ENCODE peak calls at places on chromosome 20, in nine cellular contexts. G is heart right ventricle, D is tibial artery, L is adrenal gland, H is cardiac muscle cell, Y is psoas muscle, A is brain microvascular endothelial cell, E is IMR-90, N is HepG2. U is an unnamed sample.

GRCh38 chr20:36800410-36800809 is 26.8 kb upstream of the DSN1 start:
- DNase-seq in D (no peak), H (no peak), L (no peak), G (no peak), A (no peak), Y (no peak), N (no peak), E (no peak), U (no peak)

GRCh38 chr20:36773548-36774242 is at the start of gene DSN1:
- DNase-seq in G (peak), E (peak), H (peak), L (peak), Y (peak), N (peak), A (peak), D (peak), U (peak)

GRCh38 chr20:11849976-11850670 is 67.6 kb upstream of the BTBD3 start:
- DNase-seq in N (no peak), Y (peak), D (peak), L (no peak), G (no peak), H (no peak), E (peak), A (peak), U (peak)

GRCh38 chr20:11438412-11438811 is 479.3 kb upstream of the BTBD3 start:
- DNase-seq in E (no peak), A (no peak), Y (no peak), N (no peak), G (no peak), H (no peak), D (no peak), L (no peak), U (no peak)

GRCh38 chr20:549720-550496 is 6.3 kb upstream of the CSNK2A1 start:
- DNase-seq in E (no peak), L (no peak), A (no peak), Y (no peak), H (no peak), D (no peak), N (no peak), G (no peak), U (no peak)

GRCh38 chr20:43941476-43942212 is 27.0 kb downstream of the TOX2 start:
- DNase-seq in N (no peak), L (no peak), D (no peak), H (no peak), A (no peak), G (no peak), Y (no peak), E (peak), U (peak)

GRCh38 chr20:44497761-44498160 is 22.1 kb downstream of the TTPAL start:
- DNase-seq in L (no peak), H (no peak), E (no peak), Y (no peak), D (no peak), A (no peak), G (no peak), N (no peak), U (no peak)

GRCh38 chr20:32709528-32710121 is 33.6 kb downstream of the COMMD7 start:
- DNase-seq in L (peak), H (peak), E (peak), N (peak), G (no peak), A (no peak), D (no peak), Y (no peak), U (no peak)

GRCh38 chr20:3781153-3781910 is at the start of gene SPEF1:
- DNase-seq in N (peak), H (peak), D (peak), E (peak), G (peak), L (peak), Y (peak), A (peak), U (peak)

GRCh38 chr20:2387180-2387577 is 6.5 kb downstream of the TGM6 start:
- DNase-seq in L (no peak), A (peak), G (no peak), D (no peak), Y (no peak), N (peak), E (peak), H (peak), U (peak)

GRCh38 chr20:45968801-45969711 is 2.9 kb downstream of the ZNF335 start:
- DNase-seq in H (no peak), D (no peak), A (peak), N (no peak), E (peak), L (peak), G (no peak), Y (peak), U (no peak)

DNA sequence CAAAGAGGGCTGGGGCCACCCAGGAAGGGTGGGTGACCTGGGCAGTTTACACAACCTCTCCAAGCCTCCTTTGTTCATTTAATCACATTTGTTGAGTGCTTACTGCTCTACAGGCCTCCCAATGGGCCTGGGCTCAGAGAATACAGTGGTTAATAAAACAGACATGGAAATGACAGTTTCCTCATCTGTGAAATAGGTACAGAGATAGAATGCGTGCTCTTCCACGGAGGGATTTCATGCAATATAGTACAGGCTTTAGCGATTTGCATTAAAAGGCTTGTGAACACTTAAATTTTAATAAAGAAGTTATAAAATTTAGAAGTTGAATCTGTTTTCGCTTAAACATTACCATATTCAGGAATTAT is 802 bp upstream of the FERMT1 start:
- DNase-seq in L (no peak), A (no peak), H (no peak), Y (no peak), E (no peak), D (no peak), G (no peak), N (peak), U (no peak)
- H3K27ac ChIP-seq in L (peak), A (no peak), H (peak), Y (no peak), E (no peak), D (no peak), G (peak), N (peak), U (peak)

DNA sequence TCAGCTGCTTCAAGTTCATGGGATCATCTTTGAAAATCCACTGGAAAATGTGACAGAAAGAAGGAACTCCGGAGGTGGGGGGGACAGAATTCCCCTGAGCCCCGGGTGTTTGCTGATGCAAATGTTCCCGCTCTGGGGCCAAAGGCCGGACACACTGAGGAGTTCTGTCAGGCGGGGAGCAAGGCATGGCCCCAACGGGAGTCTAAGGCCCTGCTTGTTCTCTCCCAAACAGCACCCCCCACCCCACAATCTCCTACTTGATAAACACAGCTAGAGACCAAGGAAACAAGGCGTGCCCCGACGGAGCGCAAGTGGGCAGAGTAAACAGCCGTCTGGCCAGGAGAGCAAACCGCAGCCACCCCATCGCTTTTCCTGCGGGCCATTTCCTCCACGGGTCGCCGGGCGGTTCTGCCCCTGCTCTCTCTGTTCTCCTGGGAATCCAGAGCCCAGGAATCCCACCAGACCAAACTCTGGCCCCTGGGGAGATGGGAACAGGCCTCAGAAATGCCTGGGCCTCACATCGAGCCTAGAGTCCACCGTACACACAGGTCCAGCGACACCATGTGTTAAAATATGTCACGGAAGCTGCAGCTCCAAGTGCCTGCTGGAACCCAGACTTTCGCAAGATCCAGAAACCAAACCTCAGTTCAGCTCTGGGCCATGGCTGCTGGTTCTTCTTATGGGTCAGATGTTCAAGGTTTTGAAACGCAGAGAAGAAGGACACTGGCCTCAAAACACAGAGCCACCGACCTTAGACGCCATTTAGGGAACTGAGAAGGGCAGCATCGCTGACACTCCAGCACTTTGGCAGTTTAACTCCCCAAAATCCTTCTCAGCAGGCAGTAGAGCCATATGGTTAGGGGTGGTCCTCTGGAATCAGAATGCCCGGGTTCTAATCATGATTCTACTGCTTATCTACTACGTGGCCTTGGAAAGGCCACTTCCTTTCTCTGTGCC is 104.2 kb downstream of the PREX1 start:
- DNase-seq in D (peak), Y (peak), G (peak), A (peak), H (no peak), N (peak), L (peak), E (no peak), U (no peak)
- TF ChIP-seq CTCF in D (peak), Y (no peak), G (no peak), A (peak), H (no peak), N (peak), L (no peak), E (no peak), U (no peak)

DNA sequence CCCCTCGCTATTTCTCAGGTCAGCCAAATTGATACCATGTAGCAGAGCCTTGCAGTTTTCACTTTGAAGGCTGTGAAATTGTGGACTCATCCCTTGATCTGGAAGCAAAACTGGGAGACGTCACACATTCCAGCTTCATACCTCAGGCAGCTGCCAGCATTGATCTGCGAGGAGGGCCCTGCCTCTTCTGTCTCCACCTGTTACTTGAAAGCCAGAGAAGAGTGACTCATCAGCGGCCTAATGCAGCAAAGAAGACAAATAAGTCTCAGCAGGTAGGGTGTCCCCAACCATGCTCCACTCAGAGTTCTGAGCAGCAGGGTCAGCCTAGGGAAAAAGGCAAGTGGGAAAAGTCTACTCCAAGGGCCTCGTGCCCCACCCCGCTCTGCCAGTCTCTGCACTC is 69.4 kb upstream of the BMP2 start:
- DNase-seq in A (no peak), H (no peak), E (no peak), D (no peak), G (no peak), Y (no peak), L (no peak), N (peak), U (peak)
- H3K27ac ChIP-seq in A (no peak), H (no peak), E (no peak), D (no peak), G (no peak), Y (no peak), L (no peak), N (no peak), U (peak)

DNA sequence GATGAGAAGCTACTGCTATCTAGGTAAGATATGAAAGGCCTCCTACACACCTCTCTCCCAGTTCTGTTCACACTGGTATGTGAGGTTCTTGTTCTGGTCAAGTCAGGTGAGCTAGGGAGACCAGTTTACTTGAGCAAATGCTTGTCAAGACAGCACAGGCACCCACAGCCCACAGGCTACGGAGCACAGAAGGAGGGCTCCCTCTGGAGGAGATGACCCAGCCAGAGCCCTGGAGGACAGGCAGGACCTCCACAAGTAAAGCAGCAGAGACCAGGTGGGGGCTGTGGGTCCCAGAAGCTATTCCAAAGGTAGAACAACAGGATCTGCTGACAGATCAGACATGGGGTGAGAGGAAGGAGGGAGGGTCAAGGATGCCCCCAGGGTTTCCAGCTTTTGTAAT is 13.2 kb downstream of the MMP24OS start:
- DNase-seq in Y (no peak), H (peak), D (no peak), E (peak), N (peak), L (no peak), G (no peak), A (no peak), U (no peak)
- TF ChIP-seq CTCF in Y (no peak), H (peak), D (no peak), E (peak), N (peak), L (no peak), G (no peak), A (peak), U (no peak)

DNA sequence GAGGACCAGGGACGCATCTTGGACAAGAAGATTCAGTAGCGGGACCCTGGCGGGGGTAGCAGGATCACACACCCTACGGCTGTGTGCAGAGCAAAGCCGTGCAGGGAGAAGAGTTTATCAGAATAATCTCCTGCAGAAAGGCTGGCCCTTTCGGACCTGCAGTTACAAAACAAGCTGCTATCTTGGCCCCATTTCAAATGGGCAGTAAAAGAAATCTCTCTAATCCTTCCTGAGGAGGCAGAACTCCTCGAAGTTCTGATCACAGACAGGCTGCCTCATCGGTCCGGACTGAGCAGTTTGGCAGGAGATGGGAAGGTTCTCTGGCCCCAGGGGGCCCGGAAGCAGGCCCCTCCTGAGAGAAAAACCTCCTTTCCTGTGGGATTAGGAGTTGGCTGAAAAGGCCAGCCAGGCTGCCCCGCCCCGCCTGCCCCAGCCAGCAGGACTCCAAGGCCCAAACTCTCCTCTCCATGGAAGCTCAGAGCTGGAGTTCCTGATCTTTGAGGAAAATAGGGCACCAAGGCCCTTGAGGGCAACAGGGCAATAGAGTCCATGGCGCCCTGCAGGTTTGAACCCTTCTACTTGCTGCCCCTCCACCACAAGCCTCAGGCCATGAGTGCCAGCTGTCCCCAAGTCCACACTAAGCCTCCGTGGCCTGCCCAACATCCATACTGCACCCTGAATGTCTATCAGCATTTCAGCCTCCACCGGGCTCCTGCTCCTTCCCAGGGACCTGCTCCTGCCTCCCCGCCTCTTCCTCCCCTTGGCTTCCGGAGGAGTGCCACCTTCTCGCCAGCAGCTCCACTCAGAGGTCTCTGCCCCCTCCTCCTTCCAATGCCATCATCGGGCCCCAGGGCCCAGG is 141.3 kb downstream of the PREX1 start:
- DNase-seq in G (peak), N (no peak), Y (peak), E (no peak), L (peak), D (peak), H (no peak), A (no peak), U (no peak)
- H3K27ac ChIP-seq in G (peak), N (no peak), Y (peak), E (no peak), L (peak), D (peak), H (no peak), A (no peak), U (peak)

DNA sequence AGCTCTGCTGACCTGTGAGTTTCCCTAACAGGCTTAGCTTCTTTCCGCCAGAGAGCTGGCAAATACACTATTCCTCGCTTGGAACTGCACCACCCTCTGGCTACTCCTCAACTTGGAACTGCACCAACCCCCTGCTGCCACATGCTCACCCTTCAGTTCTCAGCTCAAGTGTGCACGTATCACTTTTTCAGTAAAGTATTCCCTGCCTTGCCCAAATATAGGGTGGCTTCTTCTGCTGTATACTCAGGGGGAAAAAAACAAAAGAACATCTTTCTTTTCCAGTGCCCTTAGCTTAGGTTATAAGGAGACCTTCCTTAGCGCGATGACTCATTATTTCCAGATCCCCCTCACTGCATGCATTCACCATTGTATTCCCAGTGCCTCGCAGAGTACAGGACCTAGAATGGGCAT is 21.2 kb downstream of the GNAS-AS1 start:
- DNase-seq in E (peak), L (no peak), G (peak), A (no peak), N (no peak), Y (peak), H (no peak), D (no peak), U (no peak)
- TF ChIP-seq CTCF in E (no peak), L (no peak), G (no peak), A (no peak), N (no peak), Y (no peak), H (no peak), D (no peak), U (no peak)

DNA sequence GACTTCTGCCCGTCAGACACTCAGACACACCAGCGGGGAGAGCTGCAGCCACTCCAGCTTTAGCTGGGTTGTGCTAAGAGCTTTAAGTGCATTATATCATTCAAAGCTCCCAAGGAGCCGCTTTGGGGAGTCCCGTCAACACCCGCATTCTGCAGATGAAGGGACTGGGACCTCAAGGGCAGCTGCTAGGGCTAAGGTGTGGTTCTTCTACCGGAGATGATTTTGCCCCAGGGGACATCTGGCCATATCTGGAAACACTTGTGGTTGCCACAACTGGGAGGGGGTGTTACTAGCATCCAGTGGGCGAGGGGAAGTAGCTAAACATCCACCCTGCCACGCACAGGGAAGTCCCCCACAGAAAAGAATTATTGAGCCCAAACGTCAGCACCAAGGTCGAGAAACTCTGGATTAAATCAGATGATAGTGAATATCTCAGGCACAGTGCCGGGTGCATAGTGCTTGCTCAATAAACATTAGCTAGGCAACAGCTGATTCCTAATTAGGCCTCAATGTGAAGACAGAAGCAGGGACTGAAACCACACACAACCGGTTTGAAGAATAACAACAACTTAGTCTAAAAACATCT is 29.6 kb downstream of the PMEPA1 start:
- DNase-seq in H (peak), Y (no peak), N (no peak), E (no peak), A (no peak), G (no peak), L (no peak), D (no peak), U (no peak)
- H3K27ac ChIP-seq in H (no peak), Y (no peak), N (no peak), E (no peak), A (no peak), G (no peak), L (no peak), D (peak), U (peak)

DNA sequence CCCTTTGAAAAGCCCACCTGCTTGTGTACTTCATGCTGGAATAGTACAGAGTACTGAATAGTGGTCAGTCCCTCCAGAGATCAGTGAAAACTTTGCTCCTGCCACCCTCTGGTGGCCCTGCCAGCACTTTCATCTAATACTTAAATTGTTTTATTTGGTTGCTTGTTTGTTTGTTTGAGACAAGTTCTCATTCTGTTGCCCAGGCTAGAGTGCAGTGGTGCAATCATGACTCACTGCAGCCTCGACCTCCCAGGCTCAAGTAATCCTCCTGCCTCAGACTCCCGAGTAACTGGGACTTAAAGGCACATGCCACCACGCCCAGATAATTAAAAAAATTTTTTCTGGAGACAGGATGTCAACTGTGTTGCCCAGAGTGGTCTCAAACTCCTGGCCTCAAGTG is 9.1 kb downstream of the FAM83D start:
- DNase-seq in Y (no peak), E (no peak), H (no peak), D (no peak), N (no peak), L (no peak), A (peak), G (no peak), U (peak)
- TF ChIP-seq CTCF in Y (no peak), E (peak), H (peak), D (no peak), N (peak), L (no peak), A (peak), G (no peak), U (no peak)

GRCh38 chr20:63155266-63156165 is 60.4 kb downstream of the YTHDF1 start:
- DNase-seq in L (no peak), E (no peak), N (no peak), H (no peak), A (no peak), G (no peak), D (no peak), Y (peak), U (no peak)
- H3K27ac ChIP-seq in L (no peak), E (no peak), N (no peak), H (no peak), A (no peak), G (no peak), D (no peak), Y (no peak), U (no peak)